ENCODE peak calls at places on chromosomes 1 and 21, in five cellular contexts. I is tibial nerve, F is endothelial cell, C is mammary epithelial cell, A is lower leg skin. G is an unnamed sample.

GRCh38 chr1:245953876-245954660 is 553.0 kb downstream of the SMYD3 start:
- DNase-seq in I (no peak), F (no peak), C (peak; percentile 6), A (no peak), G (no peak)

GRCh38 chr1:47324682-47325081 is 8.9 kb upstream of the CMPK1 start:
- DNase-seq in I (no peak), F (no peak), C (no peak), A (no peak), G (no peak)

GRCh38 chr1:24289937-24290595 is 29.1 kb upstream of the GRHL3 start:
- DNase-seq in I (peak; percentile 45), F (no peak), C (peak; percentile 91), A (peak; percentile 96), G (peak; percentile 91)

GRCh38 chr1:198096390-198096789 is 60.4 kb upstream of the NEK7 start:
- DNase-seq in I (no peak), F (no peak), C (no peak), A (no peak), G (no peak)

GRCh38 chr1:39395357-39395831 is 96.0 kb upstream of the BMP8A start:
- DNase-seq in I (no peak), F (no peak), C (peak; percentile 85), A (no peak), G (no peak)

GRCh38 chr1:33247537-33247936 is 8.8 kb upstream of the ZNF362 start:
- DNase-seq in I (no peak), F (no peak), C (no peak), A (no peak), G (no peak)

GRCh38 chr1:202957733-202958543 is at the start of gene ADIPOR1:
- DNase-seq in I (peak; percentile 83), F (peak; percentile 89), C (peak; percentile 90), A (peak; percentile 98), G (peak; percentile 94)

GRCh38 chr1:247102381-247102780 is 1.8 kb downstream of the ZNF669 start:
- DNase-seq in I (no peak), F (no peak), C (no peak), A (no peak), G (no peak)

GRCh38 chr1:159181328-159182024 is 10.1 kb downstream of the CADM3 start:
- DNase-seq in I (no peak), F (no peak), C (no peak), A (no peak), G (no peak)

GRCh38 chr1:214570442-214570841 is 19.0 kb upstream of the PTPN14 start:
- DNase-seq in I (no peak), F (no peak), C (peak; percentile 81), A (no peak), G (no peak)

GRCh38 chr1:183121609-183122008 is 64.5 kb upstream of the LAMC2 start:
- DNase-seq in I (no peak), F (no peak), C (no peak), A (no peak), G (no peak)

GRCh38 chr1:203640117-203640516 is 13.5 kb downstream of the ATP2B4 start:
- DNase-seq in I (no peak), F (no peak), C (no peak), A (no peak), G (no peak)

GRCh38 chr1:61588736-61589381 is 136.1 kb downstream of the TM2D1 start:
- DNase-seq in I (no peak), F (peak; percentile 72), C (peak; percentile 63), A (no peak), G (no peak)

GRCh38 chr1:60895167-60896124 is 186.9 kb upstream of the NFIA start:
- DNase-seq in I (no peak), F (no peak), C (no peak), A (no peak), G (no peak)

GRCh38 chr21:27047331-27048314 is 80.7 kb upstream of the ADAMTS5 start:
- DNase-seq in I (no peak), F (no peak), C (peak; percentile 58), A (no peak), G (no peak)

GRCh38 chr1:114154146-114154962 is 685 bp upstream of the SYT6 start:
- DNase-seq in I (no peak), F (peak; percentile 52), C (no peak), A (peak; percentile 75), G (no peak)

GRCh38 chr1:8818325-8818775 is 910 bp upstream of the RERE start:
- DNase-seq in I (peak; percentile 73), F (no peak), C (peak; percentile 84), A (peak; percentile 90), G (no peak)

GRCh38 chr1:65025794-65026193 is 59.4 kb upstream of the JAK1 start:
- DNase-seq in I (no peak), F (no peak), C (no peak), A (no peak), G (no peak)

GRCh38 chr1:202046227-202046626 is 35.8 kb downstream of the ELF3 start:
- DNase-seq in I (no peak), F (no peak), C (peak; percentile 26), A (no peak), G (no peak)

GRCh38 chr1:50968021-50968883 is 1.8 kb upstream of the CDKN2C start:
- DNase-seq in I (peak; percentile 75), F (peak; percentile 83), C (peak; percentile 90), A (peak; percentile 98), G (peak; percentile 96)

GRCh38 chr1:50968884-50969610 is 998 bp upstream of the CDKN2C start:
- DNase-seq in I (peak; percentile 9), F (peak; percentile 30), C (peak; percentile 54), A (peak; percentile 90), G (no peak)

GRCh38 chr1:50970927-50971582 is 1.0 kb downstream of the CDKN2C start:
- DNase-seq in I (no peak), F (no peak), C (peak; percentile 29), A (no peak), G (no peak)

GRCh38 chr1:50970508-50970885 is 452 bp downstream of the CDKN2C start:
- DNase-seq in I (no peak), F (no peak), C (no peak), A (no peak), G (no peak)

DNA sequence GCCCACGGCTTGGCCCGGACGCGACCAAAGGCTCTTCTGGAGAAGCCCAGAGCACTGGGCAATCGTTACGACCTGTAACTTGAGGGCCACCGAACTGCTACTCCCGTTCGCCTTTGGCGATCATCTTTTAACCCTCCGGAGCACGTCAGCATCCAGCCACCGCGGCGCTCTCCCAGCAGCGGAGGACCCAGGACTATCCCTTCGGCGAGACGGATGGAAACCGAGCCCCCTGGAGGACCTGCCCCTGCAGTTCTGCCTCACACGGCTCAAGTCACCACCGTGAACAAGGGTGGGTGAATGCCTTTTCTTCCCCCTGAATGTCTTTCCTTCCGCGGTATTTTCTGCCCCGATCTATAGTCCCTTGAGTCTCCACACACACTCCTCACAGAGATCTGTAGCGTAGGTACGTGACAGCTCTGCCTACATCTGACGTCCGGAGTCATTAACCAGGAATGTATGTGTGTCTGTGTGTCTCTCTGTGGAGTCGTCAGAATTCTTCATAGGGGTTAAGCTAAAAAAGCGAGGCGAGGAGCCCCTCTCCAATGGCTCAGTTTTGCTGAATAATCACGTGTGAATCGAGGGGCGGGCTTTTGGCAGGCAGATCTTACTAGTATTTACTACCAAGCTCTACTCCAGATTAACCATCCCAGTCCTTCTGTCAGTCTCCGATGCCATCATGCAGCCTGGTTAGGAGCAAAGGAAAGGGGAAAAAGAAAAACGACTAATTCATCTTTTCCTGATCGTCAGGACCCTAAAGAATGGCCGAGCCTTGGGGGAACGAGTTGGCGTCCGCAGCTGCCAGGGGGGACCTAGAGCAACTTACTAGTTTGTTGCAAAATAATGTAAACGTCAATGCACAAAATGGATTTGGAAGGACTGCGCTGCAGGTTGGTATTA is at the start of gene CDKN2C:
- DNase-seq in I (peak; percentile 77), F (peak; percentile 43), C (peak; percentile 85), A (peak; percentile 96), G (no peak)
- TF ChIP-seq CTCF in I (no peak), F (no peak), C (no peak), A (no peak), G (no peak)

GRCh38 chr21:38796426-38796825 is 9.3 kb upstream of the ETS2 start:
- DNase-seq in I (no peak), F (no peak), C (no peak), A (no peak), G (no peak)
- TF ChIP-seq CTCF in I (no peak), F (no peak), C (no peak), A (no peak), G (no peak)

DNA sequence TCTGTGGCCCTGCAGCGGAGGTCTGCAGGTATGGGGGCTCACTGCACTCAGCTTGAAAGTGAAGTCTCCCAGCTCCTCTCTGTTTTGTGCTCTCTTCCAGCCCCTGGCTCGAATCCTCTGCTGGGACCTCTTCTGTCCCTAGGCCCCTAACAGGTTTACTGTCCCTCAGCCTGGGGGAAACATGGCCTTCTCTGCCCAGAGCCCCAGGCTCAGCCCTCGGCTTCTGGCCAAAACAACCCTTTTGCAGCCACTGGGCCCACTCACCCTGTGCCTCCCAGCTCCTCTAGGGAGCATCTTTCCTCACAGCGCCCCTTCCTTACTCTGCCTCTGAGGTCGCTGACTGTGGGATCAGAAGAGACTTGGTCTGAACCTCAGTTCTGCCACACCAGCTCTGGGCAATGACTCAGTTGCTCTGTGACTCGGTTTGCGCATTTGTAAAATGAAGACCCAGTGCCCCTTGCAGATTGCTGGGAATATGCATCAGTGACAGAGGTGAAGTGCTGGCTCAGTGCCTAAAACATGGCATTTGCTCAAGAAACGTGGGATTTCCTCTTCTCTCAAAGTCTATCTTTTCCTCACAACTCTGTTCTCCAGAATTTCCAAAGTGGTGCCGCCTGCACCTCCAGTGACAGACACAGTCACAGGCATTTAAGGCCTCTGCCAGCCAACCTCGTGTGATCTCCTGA is 26.5 kb upstream of the TENT5C start:
- DNase-seq in I (no peak), F (no peak), C (no peak), A (peak; percentile 70), G (no peak)
- TF ChIP-seq CTCF in I (no peak), F (no peak), C (no peak), A (no peak), G (no peak)

DNA sequence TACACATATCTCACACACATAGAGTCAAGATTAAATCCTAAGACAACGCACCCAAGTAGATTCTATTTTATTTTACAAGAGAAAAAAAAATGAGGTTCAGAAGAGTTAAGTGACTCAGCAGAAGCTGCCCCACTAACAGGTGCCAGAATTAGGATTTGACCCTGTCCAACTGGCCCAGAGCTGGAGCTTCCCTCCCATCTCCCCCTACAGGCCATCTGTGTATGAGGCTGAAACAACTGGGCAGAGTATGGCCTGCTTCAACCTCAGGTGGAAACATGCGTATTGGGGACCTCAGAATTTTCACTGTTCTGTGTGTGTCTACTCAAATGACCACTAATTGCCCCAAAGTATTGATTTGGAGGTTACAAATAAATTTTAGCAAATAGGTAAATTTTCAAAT is 29.9 kb downstream of the PSMG1 start:
- DNase-seq in I (no peak), F (no peak), C (no peak), A (no peak), G (no peak)
- TF ChIP-seq CTCF in I (no peak), F (peak; percentile 51), C (peak; percentile 35), A (no peak), G (peak; percentile 47)

GRCh38 chr1:68232354-68233148 is at the start of gene WLS:
- DNase-seq in I (peak; percentile 73), F (peak; percentile 67), C (peak; percentile 70), A (peak; percentile 96), G (peak; percentile 91)
- TF ChIP-seq CTCF in I (no peak), F (no peak), C (no peak), A (no peak), G (peak; percentile 31)

G was measured in osteocyte.